ENCODE peak calls at places on chromosomes 6 and 20, in six cellular contexts. K, F, M, O, E and B are unnamed samples.

GRCh38 chr6:38413097-38413800 is 226.5 kb downstream of the BTBD9 start:
- DNase-seq in F (no peak), K (no peak), E (no peak), M (no peak), O (no peak), B (no peak)

GRCh38 chr6:118980063-118980462 is 45.1 kb upstream of the MCM9 start:
- DNase-seq in E (peak; percentile 66), M (peak; percentile 31), K (peak; percentile 66), O (peak; percentile 74), F (no peak), B (no peak)

GRCh38 chr20:10922941-10923340 is 249.1 kb upstream of the JAG1 start:
- DNase-seq in M (peak; percentile 96), O (no peak), K (no peak), E (no peak), F (no peak), B (peak; percentile 65)

GRCh38 chr6:130148181-130148580 is 74.6 kb downstream of the SAMD3 start:
- DNase-seq in O (no peak), K (no peak), E (no peak), M (no peak), F (no peak), B (no peak)

GRCh38 chr20:62938105-62938888 is at the start of gene GID8:
- DNase-seq in E (peak; percentile 81), O (no peak), F (peak; percentile 93), K (peak; percentile 71), M (peak; percentile 33), B (no peak)

GRCh38 chr6:64737418-64737817 is 969.6 kb downstream of the EYS start:
- DNase-seq in M (no peak), K (no peak), F (no peak), E (no peak), O (no peak), B (no peak)

GRCh38 chr20:49104365-49104648 is 58.2 kb downstream of the CSE1L start:
- DNase-seq in M (no peak), E (no peak), F (no peak), O (no peak), K (no peak), B (no peak)

GRCh38 chr6:21633511-21634109 is 40.1 kb downstream of the SOX4 start:
- DNase-seq in F (no peak), K (no peak), M (no peak), E (no peak), O (no peak), B (no peak)

GRCh38 chr6:3356056-3356823 is 97.5 kb downstream of the PSMG4 start:
- DNase-seq in E (peak; percentile 75), M (peak; percentile 63), O (peak; percentile 86), K (peak; percentile 79), F (peak; percentile 92), B (no peak)

GRCh38 chr6:27144740-27145079 is 102.8 kb upstream of the PRSS16 start:
- DNase-seq in K (no peak), F (no peak), M (no peak), O (no peak), E (no peak), B (no peak)

GRCh38 chr6:90574610-90575009 is 12.3 kb downstream of the MAP3K7 start:
- DNase-seq in O (no peak), K (no peak), E (no peak), F (no peak), M (peak; percentile 46), B (no peak)

GRCh38 chr6:5082487-5083306 is 2.4 kb upstream of the PPP1R3G start:
- DNase-seq in O (peak; percentile 35), M (peak; percentile 81), F (no peak), E (no peak), K (no peak), B (peak; percentile 69)

GRCh38 chr6:11824986-11825385 is 46.4 kb upstream of the ADTRP start:
- DNase-seq in O (no peak), K (no peak), E (no peak), M (peak; percentile 83), F (no peak), B (no peak)

GRCh38 chr6:73452107-73452461 is at the start of gene CGAS:
- DNase-seq in M (peak; percentile 62), K (peak; percentile 90), F (peak; percentile 96), E (peak; percentile 90), O (peak; percentile 78), B (peak; percentile 25)

GRCh38 chr6:154329350-154330170 is 27.0 kb downstream of the IPCEF1 start:
- DNase-seq in E (no peak), F (no peak), O (no peak), M (no peak), K (no peak), B (no peak)

GRCh38 chr6:106159531-106159940 is 73.4 kb downstream of the PRDM1 start:
- DNase-seq in O (no peak), F (no peak), M (peak; percentile 93), K (no peak), E (no peak), B (peak; percentile 83)

GRCh38 chr6:137926207-137926731 is 59.2 kb downstream of the TNFAIP3 start:
- DNase-seq in O (no peak), M (peak; percentile 92), F (no peak), E (no peak), K (no peak), B (peak; percentile 84)

GRCh38 chr6:118893095-118893881 is 664 bp upstream of the ASF1A start:
- DNase-seq in M (peak; percentile 67), E (no peak), O (peak; percentile 31), K (no peak), F (no peak), B (peak; percentile 20)

GRCh38 chr6:54805077-54805476 is 41.5 kb upstream of the FAM83B start:
- DNase-seq in M (peak; percentile 51), E (no peak), F (no peak), K (no peak), O (no peak), B (no peak)

GRCh38 chr6:136326038-136326561 is 36.5 kb upstream of the BCLAF1 start:
- DNase-seq in E (no peak), O (no peak), F (no peak), M (peak; percentile 62), K (no peak), B (no peak)

DNA sequence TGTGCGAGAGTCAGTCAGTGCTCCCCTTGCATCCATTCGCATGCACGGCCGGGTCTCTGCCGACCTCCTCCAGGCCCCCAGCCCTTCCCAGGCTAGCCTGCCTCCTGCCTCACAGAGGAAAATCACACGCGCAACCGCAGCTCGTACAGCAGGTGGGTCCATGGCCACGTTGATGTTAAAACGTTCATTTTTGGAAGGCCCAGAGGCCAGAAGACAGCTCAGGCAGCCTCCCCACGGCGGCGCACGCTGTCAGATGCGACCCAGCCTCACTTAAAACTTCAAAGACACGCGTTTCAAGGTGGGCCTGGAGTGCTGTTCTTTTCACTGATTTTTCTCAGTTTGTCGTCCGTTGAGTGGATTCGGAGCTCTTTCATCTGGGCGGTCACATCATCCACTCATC is 276.5 kb downstream of the SMOC2 start:
- DNase-seq in M (no peak), K (no peak), O (no peak), E (no peak), F (no peak), B (no peak)
- H3K36me3 ChIP-seq in M (no peaks in the 10 kb centered on the region), K (no peaks in the 10 kb centered on the region), O (no peaks in the 10 kb centered on the region), E (no peaks in the 10 kb centered on the region), F (no peaks in the 10 kb centered on the region), B (no peaks in the 10 kb centered on the region)

DNA sequence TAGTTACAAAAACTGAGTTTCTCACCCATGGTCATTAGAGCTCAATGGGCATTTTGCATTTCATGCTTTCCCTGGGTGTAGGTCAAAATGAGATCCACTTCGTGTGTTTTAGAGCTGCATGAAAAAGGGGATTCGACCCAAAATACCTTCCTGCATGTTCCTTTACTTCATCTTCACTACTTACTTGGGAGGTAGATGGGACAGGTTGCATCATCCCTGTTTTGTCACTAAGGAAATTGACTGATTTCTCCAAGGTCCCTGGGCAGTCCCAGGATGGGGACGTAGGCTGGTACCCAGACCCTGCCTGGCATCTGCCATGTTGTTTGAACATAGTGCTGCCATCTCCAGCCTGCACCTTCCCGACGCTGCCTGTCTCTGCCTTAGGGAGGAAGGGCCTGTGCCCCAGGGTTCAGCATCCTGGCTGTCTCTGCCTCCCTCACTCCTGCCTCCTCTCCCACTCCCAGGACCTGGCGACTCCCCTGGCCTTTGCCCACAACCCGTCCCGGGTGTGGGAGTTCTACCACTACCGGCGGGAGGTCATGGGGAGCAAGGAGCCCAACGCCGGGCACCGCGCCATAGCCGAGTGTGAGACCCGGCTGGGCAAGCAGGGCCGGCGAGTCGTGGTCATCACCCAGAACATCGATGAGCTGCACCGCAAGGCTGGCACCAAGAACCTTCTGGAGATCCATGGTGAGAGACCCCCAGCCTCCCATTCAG is 17.0 kb downstream of the SIRT5 start:
- DNase-seq in O (no peak), E (no peak), K (no peak), M (no peak), F (no peak), B (no peak)
- H3K36me3 ChIP-seq in O (peaks cover 42% of the 10 kb centered on the region), E (peaks cover 73% of the 10 kb centered on the region), K (peaks cover 76% of the 10 kb centered on the region), M (peaks cover 17% of the 10 kb centered on the region), F (peaks cover 43% of the 10 kb centered on the region), B (peaks cover 1% of the 10 kb centered on the region)

GRCh38 chr6:142416179-142416578 is 114.4 kb downstream of the ADGRG6 start:
- DNase-seq in E (no peak), O (no peak), K (no peak), M (peak; percentile 99), F (no peak), B (peak; percentile 86)
- H3K36me3 ChIP-seq in E (no peaks in the 10 kb centered on the region), O (no peaks in the 10 kb centered on the region), K (peaks cover 12% of the 10 kb centered on the region), M (peaks cover 2% of the 10 kb centered on the region), F (no peaks in the 10 kb centered on the region), B (no peaks in the 10 kb centered on the region)

DNA sequence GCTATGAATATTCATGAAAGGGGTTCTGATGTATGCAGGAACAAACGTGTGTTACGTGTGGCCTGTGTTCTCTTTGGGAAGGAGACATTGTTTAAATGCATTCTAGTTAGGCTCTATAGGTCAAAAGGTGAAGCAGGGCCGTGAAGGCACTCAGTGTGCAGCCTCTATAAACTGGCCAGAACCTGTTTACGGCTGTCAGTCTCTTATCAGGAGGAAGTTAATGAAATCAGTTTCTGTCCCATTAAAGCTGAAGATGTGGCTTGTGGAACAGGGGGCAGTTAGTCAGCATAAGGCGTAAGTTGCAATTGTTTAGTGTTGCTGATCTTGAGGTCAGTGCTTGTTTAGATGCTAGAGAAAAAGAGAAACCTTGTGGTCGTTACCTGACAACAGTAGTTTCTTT is 111.5 kb upstream of the KCNG1 start:
- DNase-seq in E (no peak), F (no peak), K (no peak), O (no peak), M (no peak), B (no peak)
- H3K36me3 ChIP-seq in E (no peaks in the 10 kb centered on the region), F (no peaks in the 10 kb centered on the region), K (no peaks in the 10 kb centered on the region), O (no peaks in the 10 kb centered on the region), M (no peaks in the 10 kb centered on the region), B (no peaks in the 10 kb centered on the region)

GRCh38 chr20:35729283-35729807 is 12.7 kb downstream of the RBM39 start:
- DNase-seq in E (no peak), F (no peak), M (no peak), K (no peak), O (no peak), B (no peak)
- H3K36me3 ChIP-seq in E (peaks cover 100% of the 10 kb centered on the region), F (peaks cover 94% of the 10 kb centered on the region), M (peaks cover 72% of the 10 kb centered on the region), K (peaks cover 100% of the 10 kb centered on the region), O (peaks cover 100% of the 10 kb centered on the region), B (peaks cover 23% of the 10 kb centered on the region)

GRCh38 chr6:14900919-14901318 is 344.9 kb upstream of the JARID2 start:
- DNase-seq in M (no peak), F (no peak), K (no peak), E (no peak), O (no peak), B (no peak)
- H3K36me3 ChIP-seq in M (no peaks in the 10 kb centered on the region), F (no peaks in the 10 kb centered on the region), K (no peaks in the 10 kb centered on the region), E (no peaks in the 10 kb centered on the region), O (no peaks in the 10 kb centered on the region), B (no peaks in the 10 kb centered on the region)

DNA sequence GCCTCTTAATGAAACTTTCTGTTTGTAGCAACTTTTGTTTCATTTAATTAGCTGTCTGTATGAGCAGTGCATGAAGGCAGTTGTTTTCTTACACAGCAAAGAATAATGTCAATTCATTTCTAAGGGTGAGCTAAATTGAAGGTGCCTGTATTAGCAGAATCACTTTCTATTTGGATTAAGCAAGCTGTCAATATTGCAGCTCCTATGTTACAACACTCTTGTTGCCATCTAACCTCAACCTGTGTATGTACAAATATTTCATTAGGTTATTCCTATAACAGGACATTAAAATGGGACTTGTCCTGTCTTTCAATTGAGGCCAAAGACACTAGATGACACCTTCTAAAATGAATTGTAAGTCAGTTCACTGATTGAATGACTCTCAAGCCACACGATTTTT is 647.5 kb downstream of the UTRN start:
- DNase-seq in F (no peak), M (no peak), E (no peak), K (no peak), O (no peak), B (no peak)
- H3K36me3 ChIP-seq in F (no peaks in the 10 kb centered on the region), M (no peaks in the 10 kb centered on the region), E (no peaks in the 10 kb centered on the region), K (no peaks in the 10 kb centered on the region), O (no peaks in the 10 kb centered on the region), B (no peaks in the 10 kb centered on the region)